ENCODE peak calls at places on chromosomes 2 and 18, in eight cellular contexts. One of them, this sample, is unnamed.

GRCh38 chr2:8408560-8409460 is 273.0 kb upstream of the ID2 start:
- DNase-seq in LoVo: no peak
- DNase-seq in NB4: no peak
- DNase-seq in SK-N-DZ: no peak
- DNase-seq in fibroblast of lung: no peak
- DNase-seq in activated T-cell treated with anti-CD3 and anti-CD28 coated beads for 1 hour: no peak
- DNase-seq in EL: no peak
- DNase-seq in RWPE1: no peak
- DNase-seq in this sample: no peak

GRCh38 chr2:120596990-120597594 is 138.6 kb upstream of the GLI2 start:
- DNase-seq in NB4: peak
- DNase-seq in fibroblast of lung: peak
- DNase-seq in EL: peak
- DNase-seq in activated T-cell treated with anti-CD3 and anti-CD28 coated beads for 1 hour: no peak
- DNase-seq in SK-N-DZ: no peak
- DNase-seq in RWPE1: no peak
- DNase-seq in LoVo: no peak
- DNase-seq in this sample: peak

GRCh38 chr18:9647496-9648323 is 33.4 kb upstream of the PPP4R1 start:
- DNase-seq in fibroblast of lung: peak
- DNase-seq in NB4: peak
- DNase-seq in activated T-cell treated with anti-CD3 and anti-CD28 coated beads for 1 hour: no peak
- DNase-seq in LoVo: no peak
- DNase-seq in SK-N-DZ: no peak
- DNase-seq in RWPE1: no peak
- DNase-seq in EL: no peak
- DNase-seq in this sample: no peak

GRCh38 chr2:71610671-71611070 is 157.3 kb downstream of the DYSF start:
- DNase-seq in NB4: no peak
- DNase-seq in activated T-cell treated with anti-CD3 and anti-CD28 coated beads for 1 hour: no peak
- DNase-seq in fibroblast of lung: no peak
- DNase-seq in RWPE1: no peak
- DNase-seq in EL: no peak
- DNase-seq in SK-N-DZ: no peak
- DNase-seq in LoVo: no peak
- DNase-seq in this sample: no peak

GRCh38 chr18:35024965-35025364 is 16.2 kb upstream of the MAPRE2 start:
- DNase-seq in EL: peak
- DNase-seq in RWPE1: no peak
- DNase-seq in SK-N-DZ: no peak
- DNase-seq in LoVo: no peak
- DNase-seq in activated T-cell treated with anti-CD3 and anti-CD28 coated beads for 1 hour: no peak
- DNase-seq in fibroblast of lung: peak
- DNase-seq in NB4: no peak
- DNase-seq in this sample: peak

GRCh38 chr2:68925298-68925885 is 27.3 kb downstream of the GKN2 start:
- DNase-seq in RWPE1: peak
- DNase-seq in SK-N-DZ: peak
- DNase-seq in LoVo: peak
- DNase-seq in EL: peak
- DNase-seq in fibroblast of lung: peak
- DNase-seq in NB4: peak
- DNase-seq in activated T-cell treated with anti-CD3 and anti-CD28 coated beads for 1 hour: peak
- DNase-seq in this sample: peak

GRCh38 chr18:67654101-67654500 is 137.6 kb upstream of the DSEL start:
- DNase-seq in NB4: no peak
- DNase-seq in SK-N-DZ: no peak
- DNase-seq in activated T-cell treated with anti-CD3 and anti-CD28 coated beads for 1 hour: no peak
- DNase-seq in fibroblast of lung: no peak
- DNase-seq in LoVo: no peak
- DNase-seq in EL: no peak
- DNase-seq in RWPE1: no peak
- DNase-seq in this sample: no peak

GRCh38 chr2:28750316-28751101 is 1.1 kb upstream of the PPP1CB start:
- DNase-seq in EL: peak
- DNase-seq in fibroblast of lung: peak
- DNase-seq in RWPE1: no peak
- DNase-seq in LoVo: no peak
- DNase-seq in activated T-cell treated with anti-CD3 and anti-CD28 coated beads for 1 hour: no peak
- DNase-seq in SK-N-DZ: peak
- DNase-seq in NB4: peak
- DNase-seq in this sample: peak

GRCh38 chr2:120066708-120067547 is 54.1 kb downstream of the EPB41L5 start:
- DNase-seq in activated T-cell treated with anti-CD3 and anti-CD28 coated beads for 1 hour: no peak
- DNase-seq in fibroblast of lung: peak
- DNase-seq in LoVo: no peak
- DNase-seq in RWPE1: no peak
- DNase-seq in SK-N-DZ: peak
- DNase-seq in EL: no peak
- DNase-seq in NB4: no peak
- DNase-seq in this sample: no peak

GRCh38 chr2:223820549-223820948 is 16.8 kb downstream of the AP1S3 start:
- DNase-seq in RWPE1: no peak
- DNase-seq in LoVo: no peak
- DNase-seq in fibroblast of lung: no peak
- DNase-seq in NB4: no peak
- DNase-seq in activated T-cell treated with anti-CD3 and anti-CD28 coated beads for 1 hour: no peak
- DNase-seq in SK-N-DZ: no peak
- DNase-seq in EL: no peak
- DNase-seq in this sample: no peak

GRCh38 chr2:67295406-67295805 is 101.7 kb upstream of the ETAA1 start:
- DNase-seq in LoVo: no peak
- DNase-seq in activated T-cell treated with anti-CD3 and anti-CD28 coated beads for 1 hour: no peak
- DNase-seq in EL: no peak
- DNase-seq in NB4: no peak
- DNase-seq in SK-N-DZ: no peak
- DNase-seq in fibroblast of lung: no peak
- DNase-seq in RWPE1: no peak
- DNase-seq in this sample: no peak

GRCh38 chr2:108139521-108139920 is 100.2 kb upstream of the SULT1C3 start:
- DNase-seq in SK-N-DZ: no peak
- DNase-seq in fibroblast of lung: peak
- DNase-seq in RWPE1: peak
- DNase-seq in NB4: peak
- DNase-seq in EL: peak
- DNase-seq in activated T-cell treated with anti-CD3 and anti-CD28 coated beads for 1 hour: no peak
- DNase-seq in LoVo: peak
- DNase-seq in this sample: no peak

GRCh38 chr18:51433296-51433695 is 235.8 kb upstream of the MEX3C start:
- DNase-seq in fibroblast of lung: no peak
- DNase-seq in LoVo: no peak
- DNase-seq in RWPE1: no peak
- DNase-seq in activated T-cell treated with anti-CD3 and anti-CD28 coated beads for 1 hour: no peak
- DNase-seq in EL: no peak
- DNase-seq in SK-N-DZ: no peak
- DNase-seq in NB4: no peak
- DNase-seq in this sample: no peak

GRCh38 chr2:179297922-179298321 is 33.3 kb upstream of the SESTD1 start:
- DNase-seq in EL: peak
- DNase-seq in NB4: no peak
- DNase-seq in LoVo: no peak
- DNase-seq in SK-N-DZ: no peak
- DNase-seq in RWPE1: no peak
- DNase-seq in activated T-cell treated with anti-CD3 and anti-CD28 coated beads for 1 hour: no peak
- DNase-seq in fibroblast of lung: no peak
- DNase-seq in this sample: no peak

GRCh38 chr2:163682695-163683094 is 53.1 kb downstream of the FIGN start:
- DNase-seq in activated T-cell treated with anti-CD3 and anti-CD28 coated beads for 1 hour: no peak
- DNase-seq in RWPE1: peak
- DNase-seq in fibroblast of lung: peak
- DNase-seq in NB4: peak
- DNase-seq in SK-N-DZ: no peak
- DNase-seq in LoVo: no peak
- DNase-seq in EL: peak
- DNase-seq in this sample: peak